ENCODE peak calls at places on chromosomes 1 and 21, in seven cellular contexts. K is AG04450, A is AG09309, I is endothelial cell, H is body of pancreas, E is heart left ventricle, B is left ventricle myocardium inferior. U is an unnamed sample.

GRCh38 chr1:10401281-10401680 is 2.4 kb downstream of the PGD start:
- DNase-seq in K (peak; percentile 32), A (no peak), I (no peak), H (no peak), E (no peak), B (no peak), U (no peak)

GRCh38 chr1:245687636-245688535 is 533.1 kb downstream of the KIF26B start:
- DNase-seq in K (no peak), A (no peak), I (peak; percentile 43), H (no peak), E (no peak), B (no peak), U (no peak)

GRCh38 chr1:14181191-14181793 is 417.2 kb upstream of the KAZN start:
- DNase-seq in K (no peak), A (no peak), I (no peak), H (no peak), E (no peak), B (no peak), U (no peak)

GRCh38 chr1:172393354-172393753 is 27.1 kb upstream of the C1orf105 start:
- DNase-seq in K (no peak), A (no peak), I (no peak), H (peak; percentile 20), E (no peak), B (no peak), U (no peak)

GRCh38 chr1:187244623-187245022 is 415.9 kb downstream of the PLA2G4A start:
- DNase-seq in K (no peak), A (no peak), I (no peak), H (no peak), E (no peak), B (no peak), U (no peak)

GRCh38 chr1:233245191-233245765 is 50.2 kb downstream of the PCNX2 start:
- DNase-seq in K (no peak), A (no peak), I (no peak), H (no peak), E (no peak), B (no peak), U (no peak)

GRCh38 chr1:54221113-54221834 is 21.3 kb downstream of the MRPL37 start:
- DNase-seq in K (no peak), A (no peak), I (no peak), H (no peak), E (no peak), B (no peak), U (no peak)

GRCh38 chr21:17697474-17697873 is 84.8 kb upstream of the BTG3 start:
- DNase-seq in K (no peak), A (no peak), I (no peak), H (no peak), E (no peak), B (no peak), U (no peak)

GRCh38 chr1:114458208-114458777 is 52.7 kb downstream of the TRIM33 start:
- DNase-seq in K (no peak), A (peak; percentile 17), I (no peak), H (no peak), E (no peak), B (no peak), U (no peak)

GRCh38 chr1:24708938-24709337 is 36.3 kb upstream of the CLIC4 start:
- DNase-seq in K (no peak), A (no peak), I (no peak), H (peak; percentile 44), E (no peak), B (no peak), U (no peak)

GRCh38 chr1:30885580-30886513 is 22.7 kb downstream of the SDC3 start:
- DNase-seq in K (no peak), A (no peak), I (no peak), H (no peak), E (no peak), B (no peak), U (no peak)

GRCh38 chr1:41689596-41689995 is 205.1 kb upstream of the EDN2 start:
- DNase-seq in K (no peak), A (no peak), I (no peak), H (no peak), E (no peak), B (no peak), U (no peak)

GRCh38 chr1:9476790-9477463 is 62.3 kb upstream of the SLC25A33 start:
- DNase-seq in K (no peak), A (no peak), I (no peak), H (no peak), E (no peak), B (no peak), U (no peak)

GRCh38 chr21:37266515-37267221 is 466 bp downstream of the VPS26C start:
- DNase-seq in K (no peak), A (no peak), I (peak; percentile 54), H (no peak), E (peak; percentile 36), B (no peak), U (no peak)

GRCh38 chr21:45990741-45991605 is 9.4 kb downstream of the COL6A1 start:
- DNase-seq in K (no peak), A (no peak), I (peak; percentile 2), H (no peak), E (peak; percentile 8), B (peak; percentile 18), U (peak; percentile 12)

GRCh38 chr1:241706967-241707366 is 54.9 kb downstream of the WDR64 start:
- DNase-seq in K (no peak), A (peak; percentile 31), I (no peak), H (no peak), E (no peak), B (no peak), U (no peak)

GRCh38 chr1:52237430-52237829 is 95.5 kb downstream of the ZFYVE9 start:
- DNase-seq in K (peak; percentile 11), A (peak; percentile 4), I (no peak), H (no peak), E (no peak), B (no peak), U (no peak)

GRCh38 chr1:37795340-37796110 is 1.9 kb downstream of the MANEAL start:
- DNase-seq in K (no peak), A (no peak), I (peak; percentile 71), H (peak; percentile 63), E (peak; percentile 48), B (peak; percentile 53), U (peak; percentile 60)

GRCh38 chr1:86756062-86756406 is 51.7 kb downstream of the SH3GLB1 start:
- DNase-seq in K (no peak), A (no peak), I (no peak), H (no peak), E (no peak), B (no peak), U (no peak)

GRCh38 chr1:56866656-56867055 is 12.1 kb downstream of the C8A start:
- DNase-seq in K (peak; percentile 26), A (peak; percentile 71), I (no peak), H (no peak), E (no peak), B (no peak), U (no peak)

GRCh38 chr1:206685749-206686485 is 1.2 kb downstream of the MAPKAPK2 start:
- DNase-seq in K (no peak), A (no peak), I (peak; percentile 56), H (peak; percentile 80), E (peak; percentile 70), B (peak; percentile 61), U (peak; percentile 64)

GRCh38 chr1:197342044-197342565 is 74.1 kb downstream of the CRB1 start:
- DNase-seq in K (no peak), A (no peak), I (no peak), H (no peak), E (no peak), B (no peak), U (no peak)

GRCh38 chr1:212457740-212458338 is 25.1 kb downstream of the NENF start:
- DNase-seq in K (no peak), A (no peak), I (peak; percentile 77), H (peak; percentile 38), E (no peak), B (no peak), U (no peak)
- TF ChIP-seq CTCF in K (peak; percentile 38), A (peak; percentile 59), I (peak; percentile 72), H (peak; percentile 28), E (peak; percentile 40), B (peak; percentile 61), U (peak; percentile 33)

DNA sequence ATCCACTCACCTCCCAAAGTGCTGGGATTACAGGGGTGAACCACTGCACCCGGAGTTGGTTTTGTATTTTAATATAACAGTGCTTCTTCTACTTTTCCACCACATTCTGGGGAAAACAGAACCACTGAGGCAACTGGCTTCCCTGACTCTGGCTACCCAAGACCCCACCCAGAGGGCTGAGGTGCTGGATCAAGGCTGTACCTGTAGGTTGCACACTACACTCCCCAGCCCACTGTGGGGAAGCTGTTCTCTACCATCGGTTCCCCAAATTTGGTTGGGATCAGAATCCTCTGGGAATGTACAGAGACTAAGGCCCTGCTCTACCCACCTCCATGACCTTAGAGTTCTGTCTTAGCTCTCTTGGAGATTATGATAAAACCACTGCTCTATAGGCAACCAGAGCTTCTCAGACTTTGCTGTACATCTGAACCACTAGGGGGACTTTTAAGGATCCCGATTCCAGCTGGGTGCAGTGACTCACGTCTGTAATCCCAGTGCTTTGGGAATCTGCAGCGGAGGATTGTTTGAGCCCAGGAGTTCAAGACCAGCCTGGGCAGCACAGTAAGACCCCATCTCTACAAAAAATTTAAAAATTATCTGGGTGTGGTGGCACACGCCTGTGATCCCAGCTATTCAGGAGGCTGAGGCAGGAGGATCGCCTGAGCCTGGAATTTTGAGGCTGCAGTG is 51.6 kb downstream of the GNG4 start:
- DNase-seq in K (peak; percentile 10), A (peak; percentile 13), I (no peak), H (no peak), E (no peak), B (no peak), U (no peak)
- TF ChIP-seq CTCF in K (peak; percentile 54), A (peak; percentile 61), I (peak; percentile 33), H (no peak), E (no peak), B (no peak), U (peak; percentile 17)

DNA sequence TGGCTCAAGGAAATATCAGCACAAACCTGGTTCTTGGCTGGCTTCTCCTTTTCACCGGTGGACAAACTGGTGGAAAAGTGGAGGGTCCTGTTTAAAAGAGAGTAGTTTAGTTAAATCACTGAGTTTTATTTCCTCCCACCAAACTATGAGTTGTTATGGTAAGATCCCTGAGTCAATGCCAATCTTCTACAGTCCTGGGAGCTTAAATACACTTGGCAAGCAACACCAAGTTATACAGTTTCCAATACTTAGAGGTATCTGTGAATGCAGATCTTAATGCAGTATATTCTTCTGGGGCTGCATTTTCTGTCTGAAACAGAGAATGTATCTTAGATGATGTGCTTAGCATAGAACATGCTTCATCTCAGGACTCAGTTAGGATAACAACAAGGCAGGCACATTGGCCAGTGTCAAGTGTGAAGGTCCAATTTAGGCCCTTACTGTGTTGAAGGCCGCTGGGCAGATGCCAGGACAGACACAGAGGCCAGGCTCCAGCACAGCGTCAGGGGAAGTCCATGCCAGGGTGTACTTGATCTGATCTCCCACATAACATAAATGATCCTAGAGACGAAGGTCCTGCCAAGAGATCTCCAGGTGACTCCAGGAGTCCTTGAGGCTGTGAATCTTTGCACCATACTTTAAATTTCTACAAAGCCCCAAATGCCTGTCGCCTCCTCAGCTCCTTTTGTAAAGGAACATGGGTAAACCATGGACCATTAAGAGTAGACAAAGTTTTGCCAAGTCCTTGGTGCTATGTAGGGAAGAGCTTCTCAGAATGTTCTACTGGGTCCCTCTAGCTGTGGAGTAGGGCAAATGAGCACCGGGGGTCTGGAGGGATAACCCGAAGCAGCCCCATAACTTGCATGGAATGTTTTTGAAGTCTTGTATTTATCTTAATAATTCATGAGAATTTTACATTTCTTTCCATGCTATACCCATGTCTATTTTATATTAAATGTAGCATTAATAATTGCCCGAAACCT is 76.8 kb downstream of the KCNJ15 start:
- DNase-seq in K (no peak), A (no peak), I (no peak), H (no peak), E (no peak), B (peak; percentile 34), U (peak; percentile 76)
- TF ChIP-seq CTCF in K (peak; percentile 43), A (peak; percentile 50), I (no peak), H (no peak), E (no peak), B (peak; percentile 48), U (peak; percentile 39)

GRCh38 chr1:112594208-112594876 is 24.6 kb downstream of the ST7L start:
- DNase-seq in K (no peak), A (no peak), I (no peak), H (no peak), E (no peak), B (no peak), U (no peak)
- TF ChIP-seq CTCF in K (no peak), A (no peak), I (no peak), H (no peak), E (no peak), B (no peak), U (no peak)

U was measured in right lobe of liver.